ENCODE peak calls at places on chromosomes 11 and 22, in five cellular contexts. R is kidney epithelial cell, K is DND-41, L is fibroblast of pulmonary artery, A is AG04450. F is an unnamed sample.

GRCh38 chr22:32951807-32952153 is 106.4 kb downstream of the SYN3 start:
- DNase-seq in R (no peak), K (no peak), L (peak), A (no peak), F (no peak)

GRCh38 chr11:67376873-67377808 is 3.7 kb upstream of the CLCF1 start:
- DNase-seq in R (no peak), K (no peak), L (no peak), A (no peak), F (no peak)

GRCh38 chr11:70544067-70544773 is 145.9 kb downstream of the CTTN start:
- DNase-seq in R (no peak), K (no peak), L (no peak), A (no peak), F (no peak)

GRCh38 chr11:70593446-70593983 is 195.2 kb downstream of the CTTN start:
- DNase-seq in R (no peak), K (no peak), L (no peak), A (no peak), F (no peak)

GRCh38 chr11:112903310-112903709 is 57.9 kb upstream of the NCAM1 start:
- DNase-seq in R (no peak), K (no peak), L (no peak), A (no peak), F (peak)

GRCh38 chr11:106495046-106495445 is 417.6 kb downstream of the AASDHPPT start:
- DNase-seq in R (no peak), K (no peak), L (peak), A (no peak), F (no peak)

GRCh38 chr11:94680426-94680825 is 87.7 kb upstream of the AMOTL1 start:
- DNase-seq in R (no peak), K (no peak), L (no peak), A (no peak), F (no peak)

GRCh38 chr11:8694137-8694536 is 11.5 kb downstream of the RPL27A start:
- DNase-seq in R (no peak), K (no peak), L (no peak), A (no peak), F (no peak)

GRCh38 chr22:26718905-26719304 is 61.5 kb downstream of the MIAT start:
- DNase-seq in R (peak), K (no peak), L (peak), A (peak), F (no peak)

GRCh38 chr11:126061707-126062678 is 673 bp downstream of the CDON start:
- DNase-seq in R (no peak), K (no peak), L (peak), A (no peak), F (peak)

GRCh38 chr11:78210000-78210608 is 21.4 kb downstream of the USP35 start:
- DNase-seq in R (no peak), K (peak), L (no peak), A (no peak), F (no peak)

GRCh38 chr11:111604392-111605009 is 2.3 kb downstream of the SIK2 start:
- DNase-seq in R (no peak), K (no peak), L (peak), A (no peak), F (no peak)

GRCh38 chr11:28760676-28761390 is 652.6 kb downstream of the METTL15 start:
- DNase-seq in R (peak), K (no peak), L (no peak), A (no peak), F (no peak)

GRCh38 chr11:108601150-108601549 is 7.6 kb upstream of the EXPH5 start:
- DNase-seq in R (no peak), K (no peak), L (no peak), A (no peak), F (no peak)

GRCh38 chr11:119157088-119157487 is 8.2 kb downstream of the ABCG4 start:
- DNase-seq in R (no peak), K (no peak), L (no peak), A (no peak), F (no peak)

GRCh38 chr11:12243511-12243910 is 133.1 kb downstream of the MICAL2 start:
- DNase-seq in R (no peak), K (no peak), L (no peak), A (no peak), F (no peak)

GRCh38 chr11:93908689-93909088 is 58.3 kb upstream of the VSTM5 start:
- DNase-seq in R (peak), K (no peak), L (peak), A (peak), F (no peak)

GRCh38 chr11:22165799-22166548 is 26.9 kb upstream of the ANO5 start:
- DNase-seq in R (no peak), K (no peak), L (no peak), A (no peak), F (no peak)

GRCh38 chr22:32967285-32968101 is 90.7 kb downstream of the SYN3 start:
- DNase-seq in R (peak), K (no peak), L (no peak), A (no peak), F (no peak)

GRCh38 chr22:46866591-46866990 is 104.1 kb downstream of the TBC1D22A start:
- DNase-seq in R (no peak), K (no peak), L (peak), A (peak), F (no peak)

GRCh38 chr11:101453682-101454081 is 130.1 kb downstream of the TRPC6 start:
- DNase-seq in R (no peak), K (no peak), L (no peak), A (no peak), F (no peak)

GRCh38 chr11:119085523-119085878 is 820 bp downstream of the HMBS start:
- DNase-seq in R (no peak), K (no peak), L (no peak), A (no peak), F (no peak)

GRCh38 chr11:2139691-2140337 is 625 bp upstream of the IGF2 start:
- DNase-seq in R (no peak), K (no peak), L (no peak), A (no peak), F (no peak)

GRCh38 chr11:106496677-106497076 is 419.2 kb downstream of the AASDHPPT start:
- DNase-seq in R (no peak), K (no peak), L (no peak), A (no peak), F (no peak)

GRCh38 chr11:5225480-5225871 is 1.4 kb downstream of the HBB start:
- DNase-seq in R (no peak), K (no peak), L (no peak), A (no peak), F (no peak)

GRCh38 chr22:48491451-48491941 is 1336.2 kb downstream of the BRD1 start:
- DNase-seq in R (no peak), K (no peak), L (no peak), A (no peak), F (no peak)

GRCh38 chr11:113722934-113723333 is 16.8 kb upstream of the TMPRSS5 start:
- DNase-seq in R (no peak), K (no peak), L (no peak), A (no peak), F (no peak)

GRCh38 chr22:24200616-24201212 is 19.4 kb downstream of the SUSD2 start:
- DNase-seq in R (peak), K (no peak), L (peak), A (no peak), F (no peak)

GRCh38 chr11:119586181-119586580 is 142.8 kb downstream of the NECTIN1 start:
- DNase-seq in R (no peak), K (no peak), L (no peak), A (no peak), F (no peak)

GRCh38 chr22:25420925-25421904 is 143.3 kb upstream of the GRK3 start:
- DNase-seq in R (no peak), K (no peak), L (no peak), A (no peak), F (no peak)

GRCh38 chr11:80330302-80330701 is 889.5 kb upstream of the TENM4 start:
- DNase-seq in R (peak), K (no peak), L (peak), A (peak), F (no peak)

GRCh38 chr11:111986589-111986988 is 38.6 kb upstream of the DLAT start:
- DNase-seq in R (no peak), K (no peak), L (no peak), A (no peak), F (no peak)

GRCh38 chr11:68933605-68934320 is 30.1 kb downstream of the IGHMBP2 start:
- DNase-seq in R (no peak), K (no peak), L (no peak), A (no peak), F (no peak)

GRCh38 chr11:17012712-17013547 is 1.3 kb downstream of the PLEKHA7 start:
- DNase-seq in R (peak), K (no peak), L (peak), A (no peak), F (peak)

GRCh38 chr11:22454461-22454860 is 116.3 kb downstream of the SLC17A6 start:
- DNase-seq in R (no peak), K (no peak), L (no peak), A (no peak), F (no peak)

GRCh38 chr11:86116386-86116726 is 47.5 kb upstream of the PICALM start:
- DNase-seq in R (peak), K (no peak), L (peak), A (peak), F (no peak)

GRCh38 chr22:20943104-20943933 is 23.7 kb upstream of the AIFM3 start:
- DNase-seq in R (no peak), K (no peak), L (no peak), A (no peak), F (no peak)

GRCh38 chr11:70423523-70424505 is 25.5 kb downstream of the CTTN start:
- DNase-seq in R (peak), K (no peak), L (peak), A (peak), F (no peak)

DNA sequence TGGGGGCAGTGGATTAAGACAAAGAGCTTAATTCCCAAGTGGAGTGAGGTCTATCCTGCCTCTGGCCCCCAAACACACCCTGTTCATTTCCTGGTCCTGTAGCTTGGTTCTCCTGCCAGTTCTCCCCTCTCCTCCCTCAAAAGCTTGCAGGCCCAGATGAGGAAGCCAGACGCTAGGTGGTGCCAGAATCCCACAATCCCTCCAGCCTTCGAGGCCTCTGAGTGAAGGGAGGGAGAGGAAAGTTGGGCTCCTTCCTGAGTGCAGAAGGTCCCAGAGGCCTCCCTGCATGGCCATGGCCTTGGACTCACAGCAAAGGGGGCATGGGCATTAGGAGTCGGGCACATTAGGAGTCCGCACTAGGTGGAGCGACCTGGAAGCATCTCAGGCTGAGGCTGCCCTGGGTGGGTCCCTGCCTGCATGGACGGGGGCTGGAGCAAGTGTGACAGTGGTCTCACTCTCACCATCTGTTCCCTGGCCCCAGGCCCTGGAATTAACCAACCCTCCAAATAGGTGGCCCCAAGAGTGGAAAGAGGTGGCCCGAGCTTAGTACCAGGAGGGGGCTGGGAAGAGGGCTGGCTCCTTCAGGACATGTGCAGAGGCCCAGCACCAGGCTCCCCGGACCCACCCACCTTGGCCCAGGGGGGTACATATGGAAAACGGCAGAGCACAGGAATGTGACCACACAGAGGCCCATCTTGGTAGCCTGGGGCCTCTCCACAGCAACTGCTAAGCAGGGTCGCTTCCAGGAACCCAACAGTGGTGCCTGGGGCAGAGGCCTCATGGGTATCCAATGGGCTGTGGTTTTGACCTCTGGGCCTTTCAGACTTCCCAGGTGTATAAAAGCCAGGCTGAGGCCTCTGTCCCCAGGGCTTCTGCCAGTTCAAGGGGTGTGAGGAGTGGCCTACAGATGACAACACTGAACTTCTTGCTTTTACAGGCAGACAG is 5.2 kb downstream of the FXYD2 start:
- DNase-seq in R (no peak), K (peak), L (peak), A (peak), F (peak)
- TF ChIP-seq CTCF in R (peak), K (peak), L (peak), A (peak), F (peak)

GRCh38 chr22:29202231-29203192 is 3.2 kb upstream of the EMID1 start:
- DNase-seq in R (no peak), K (peak), L (peak), A (no peak), F (no peak)
- TF ChIP-seq CTCF in R (peak), K (peak), L (peak), A (peak), F (peak)

GRCh38 chr11:63274776-63275175 is 31.4 kb upstream of the SLC22A25 start:
- DNase-seq in R (no peak), K (no peak), L (no peak), A (no peak), F (no peak)
- TF ChIP-seq CTCF in R (no peak), K (no peak), L (no peak), A (no peak), F (no peak)

GRCh38 chr11:124627546-124627945 is 4.9 kb downstream of the TBRG1 start:
- DNase-seq in R (no peak), K (no peak), L (no peak), A (no peak), F (no peak)

GRCh38 chr11:124638500-124638899 is 15.8 kb downstream of the TBRG1 start:
- DNase-seq in R (no peak), K (no peak), L (no peak), A (no peak), F (no peak)

GRCh38 chr11:124629961-124630360 is 7.3 kb downstream of the TBRG1 start:
- DNase-seq in R (no peak), K (no peak), L (no peak), A (no peak), F (no peak)

GRCh38 chr11:124633355-124633754 is 10.7 kb downstream of the TBRG1 start:
- DNase-seq in R (no peak), K (no peak), L (peak), A (no peak), F (no peak)
- TF ChIP-seq CTCF in R (peak), K (no peak), L (peak), A (peak), F (peak)

DNA sequence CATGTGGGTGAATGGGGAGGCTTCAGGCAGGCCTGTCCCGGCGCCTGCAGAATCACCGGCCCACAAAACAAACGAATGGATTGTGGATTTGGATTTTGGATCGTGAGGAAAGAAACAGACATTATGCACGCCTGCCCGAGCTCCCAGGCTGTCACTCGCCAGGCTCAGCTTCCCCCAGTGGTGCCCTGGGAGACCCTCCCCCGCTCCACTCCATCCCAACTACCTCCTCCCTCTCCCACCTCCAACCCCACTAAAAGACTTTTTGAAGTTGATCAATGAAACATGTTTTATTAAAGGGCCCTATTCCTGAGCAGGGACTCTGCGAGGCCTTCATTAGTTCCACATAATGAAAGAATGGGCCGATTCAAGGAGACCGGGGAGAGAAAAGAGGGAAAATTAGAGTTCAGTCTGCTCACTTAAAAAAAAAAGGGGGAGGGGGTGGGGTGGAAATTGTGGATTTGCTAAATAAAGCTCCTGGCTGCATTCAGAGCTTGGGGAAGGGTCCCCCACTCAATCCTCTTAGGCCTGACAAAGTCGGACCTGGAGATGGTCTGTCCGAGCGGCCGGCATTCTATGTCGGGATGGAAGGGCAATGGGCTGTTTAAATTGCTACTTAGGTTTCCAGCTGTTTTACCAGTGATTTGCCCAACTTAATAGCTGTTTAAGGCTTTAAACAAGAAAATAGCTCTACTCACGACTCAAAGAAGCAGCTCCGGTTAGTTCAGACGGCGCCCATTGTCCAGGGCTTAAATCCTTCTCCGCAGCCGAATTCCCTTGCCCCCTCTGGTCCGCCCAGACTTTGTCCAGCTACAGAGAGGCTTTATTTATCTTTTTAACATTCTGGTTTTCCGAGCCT is 20.6 kb upstream of the SCUBE1 start:
- DNase-seq in R (no peak), K (no peak), L (no peak), A (no peak), F (no peak)
- TF ChIP-seq CTCF in R (no peak), K (no peak), L (no peak), A (no peak), F (no peak)

GRCh38 chr22:19678949-19679348 is 35.4 kb upstream of the SEPTIN5 start:
- DNase-seq in R (no peak), K (no peak), L (no peak), A (no peak), F (no peak)

GRCh38 chr22:19680287-19680881 is 33.9 kb upstream of the SEPTIN5 start:
- DNase-seq in R (no peak), K (no peak), L (no peak), A (no peak), F (no peak)

GRCh38 chr22:19681863-19682245 is 32.4 kb upstream of the SEPTIN5 start:
- DNase-seq in R (no peak), K (no peak), L (no peak), A (no peak), F (no peak)

GRCh38 chr22:19680911-19681862 is 33.1 kb upstream of the SEPTIN5 start:
- DNase-seq in R (no peak), K (no peak), L (no peak), A (no peak), F (no peak)

GRCh38 chr22:19679476-19680099 is 34.7 kb upstream of the SEPTIN5 start:
- DNase-seq in R (no peak), K (peak), L (no peak), A (no peak), F (peak)
- TF ChIP-seq CTCF in R (peak), K (peak), L (peak), A (peak), F (peak)

GRCh38 chr22:50471197-50471847 is 3.5 kb downstream of the SBF1 start:
- DNase-seq in R (no peak), K (no peak), L (no peak), A (no peak), F (no peak)

GRCh38 chr22:50471962-50472361 is 2.9 kb downstream of the SBF1 start:
- DNase-seq in R (no peak), K (no peak), L (no peak), A (no peak), F (no peak)

GRCh38 chr22:50473855-50474671 is 772 bp downstream of the SBF1 start:
- DNase-seq in R (no peak), K (peak), L (peak), A (peak), F (peak)

GRCh38 chr22:50474711-50475651 is at the start of gene SBF1:
- DNase-seq in R (peak), K (peak), L (peak), A (peak), F (peak)

DNA sequence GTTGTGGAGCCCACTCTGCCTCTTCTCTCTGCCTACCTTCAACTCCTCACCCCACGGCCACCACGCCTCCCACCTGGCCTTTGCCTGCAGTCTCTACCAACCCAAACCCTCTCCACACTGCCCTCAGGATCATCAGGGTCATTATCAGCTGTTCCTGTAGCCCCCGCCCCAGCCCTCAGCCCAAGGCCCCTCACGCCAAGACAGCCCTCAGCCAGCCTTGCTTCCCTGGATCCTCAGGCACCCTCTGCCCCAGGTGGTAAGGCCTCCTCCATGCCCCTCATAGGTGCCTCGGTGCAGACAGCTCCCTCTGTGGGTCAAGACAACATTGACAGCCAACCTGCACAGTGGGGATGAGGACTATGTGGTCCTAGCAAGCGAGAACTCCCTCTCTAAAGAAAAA is 1.7 kb downstream of the SBF1 start:
- DNase-seq in R (no peak), K (peak), L (no peak), A (no peak), F (no peak)
- TF ChIP-seq CTCF in R (peak), K (peak), L (peak), A (peak), F (peak)